ENCODE peak calls at places on chromosomes 6 and 20, in five cellular contexts. One of them, this sample, is unnamed.

GRCh38 chr20:58518896-58519593 is 3.8 kb upstream of the APCDD1L start:
- DNase-seq in fibroblast of villous mesenchyme: no peak
- DNase-seq in H9: peak
- DNase-seq in uterus: no peak
- DNase-seq in CD8-positive, alpha-beta T cell: no peak
- DNase-seq in this sample: no peak

GRCh38 chr20:694496-694895 is 18.9 kb upstream of the SCRT2 start:
- DNase-seq in H9: no peak
- DNase-seq in uterus: no peak
- DNase-seq in fibroblast of villous mesenchyme: no peak
- DNase-seq in CD8-positive, alpha-beta T cell: no peak
- DNase-seq in this sample: no peak

GRCh38 chr20:39993737-39994136 is 695.3 kb downstream of the MAFB start:
- DNase-seq in uterus: no peak
- DNase-seq in fibroblast of villous mesenchyme: no peak
- DNase-seq in CD8-positive, alpha-beta T cell: no peak
- DNase-seq in H9: no peak
- DNase-seq in this sample: peak

GRCh38 chr6:50818673-50819072 is at the start of gene TFAP2B:
- DNase-seq in CD8-positive, alpha-beta T cell: no peak
- DNase-seq in uterus: no peak
- DNase-seq in fibroblast of villous mesenchyme: no peak
- DNase-seq in H9: no peak
- DNase-seq in this sample: no peak

GRCh38 chr6:111918825-111919224 is 45.6 kb upstream of the FYN start:
- DNase-seq in CD8-positive, alpha-beta T cell: no peak
- DNase-seq in fibroblast of villous mesenchyme: peak
- DNase-seq in H9: no peak
- DNase-seq in uterus: peak
- DNase-seq in this sample: no peak

GRCh38 chr6:4280721-4281120 is 145.3 kb upstream of the ECI2 start:
- DNase-seq in fibroblast of villous mesenchyme: peak
- DNase-seq in uterus: no peak
- DNase-seq in H9: no peak
- DNase-seq in CD8-positive, alpha-beta T cell: no peak
- DNase-seq in this sample: peak

GRCh38 chr6:4928426-4928825 is 75.4 kb downstream of the RPP40 start:
- DNase-seq in uterus: no peak
- DNase-seq in H9: no peak
- DNase-seq in CD8-positive, alpha-beta T cell: no peak
- DNase-seq in fibroblast of villous mesenchyme: peak
- DNase-seq in this sample: no peak

GRCh38 chr20:44264287-44264686 is 17.2 kb downstream of the GDAP1L1 start:
- DNase-seq in CD8-positive, alpha-beta T cell: no peak
- DNase-seq in uterus: no peak
- DNase-seq in fibroblast of villous mesenchyme: no peak
- DNase-seq in H9: no peak
- DNase-seq in this sample: no peak

GRCh38 chr20:24673678-24674570 is 204.5 kb downstream of the SYNDIG1 start:
- DNase-seq in fibroblast of villous mesenchyme: no peak
- DNase-seq in uterus: no peak
- DNase-seq in CD8-positive, alpha-beta T cell: no peak
- DNase-seq in H9: no peak
- DNase-seq in this sample: no peak

GRCh38 chr20:9617940-9618339 is 103.5 kb downstream of the LAMP5 start:
- DNase-seq in CD8-positive, alpha-beta T cell: no peak
- DNase-seq in H9: no peak
- DNase-seq in fibroblast of villous mesenchyme: peak
- DNase-seq in uterus: no peak
- DNase-seq in this sample: no peak

GRCh38 chr20:34916774-34917354 is 38.7 kb downstream of the GSS start:
- DNase-seq in H9: no peak
- DNase-seq in CD8-positive, alpha-beta T cell: no peak
- DNase-seq in fibroblast of villous mesenchyme: no peak
- DNase-seq in uterus: no peak
- DNase-seq in this sample: no peak

GRCh38 chr20:50110141-50111047 is 2.6 kb downstream of the UBE2V1 start:
- DNase-seq in CD8-positive, alpha-beta T cell: peak
- DNase-seq in H9: no peak
- DNase-seq in fibroblast of villous mesenchyme: peak
- DNase-seq in uterus: no peak
- DNase-seq in this sample: no peak

GRCh38 chr6:73006161-73006560 is 219.1 kb downstream of the KHDC1L start:
- DNase-seq in H9: no peak
- DNase-seq in fibroblast of villous mesenchyme: peak
- DNase-seq in uterus: no peak
- DNase-seq in CD8-positive, alpha-beta T cell: no peak
- DNase-seq in this sample: no peak

GRCh38 chr6:139243531-139243930 is 48.3 kb downstream of the TXLNB start:
- DNase-seq in H9: no peak
- DNase-seq in uterus: no peak
- DNase-seq in CD8-positive, alpha-beta T cell: no peak
- DNase-seq in fibroblast of villous mesenchyme: peak
- DNase-seq in this sample: no peak

GRCh38 chr6:69985180-69985579 is 118.8 kb downstream of the COL19A1 start:
- DNase-seq in CD8-positive, alpha-beta T cell: no peak
- DNase-seq in H9: no peak
- DNase-seq in fibroblast of villous mesenchyme: no peak
- DNase-seq in uterus: no peak
- DNase-seq in this sample: no peak

GRCh38 chr6:142171351-142171750 is 24.3 kb downstream of the VTA1 start:
- DNase-seq in fibroblast of villous mesenchyme: no peak
- DNase-seq in CD8-positive, alpha-beta T cell: no peak
- DNase-seq in H9: no peak
- DNase-seq in uterus: no peak
- DNase-seq in this sample: no peak

GRCh38 chr6:144219056-144219685 is 66.0 kb upstream of the UTRN start:
- DNase-seq in H9: no peak
- DNase-seq in fibroblast of villous mesenchyme: peak
- DNase-seq in uterus: no peak
- DNase-seq in CD8-positive, alpha-beta T cell: no peak
- DNase-seq in this sample: no peak

GRCh38 chr6:143195349-143195845 is 134.7 kb downstream of the AIG1 start:
- DNase-seq in H9: no peak
- DNase-seq in uterus: peak
- DNase-seq in CD8-positive, alpha-beta T cell: no peak
- DNase-seq in fibroblast of villous mesenchyme: no peak
- DNase-seq in this sample: no peak

GRCh38 chr6:30111266-30111856 is 1.5 kb downstream of the TRIM31 start:
- DNase-seq in H9: no peak
- DNase-seq in uterus: no peak
- DNase-seq in fibroblast of villous mesenchyme: no peak
- DNase-seq in CD8-positive, alpha-beta T cell: no peak
- DNase-seq in this sample: no peak

GRCh38 chr6:162251257-162251656 is 476.3 kb downstream of the PRKN start:
- DNase-seq in fibroblast of villous mesenchyme: no peak
- DNase-seq in CD8-positive, alpha-beta T cell: no peak
- DNase-seq in uterus: no peak
- DNase-seq in H9: no peak
- DNase-seq in this sample: no peak
- TF ChIP-seq CTCF in fibroblast of villous mesenchyme: no peak
- TF ChIP-seq CTCF in CD8-positive, alpha-beta T cell: no peak
- TF ChIP-seq CTCF in uterus: no peak
- TF ChIP-seq CTCF in H9: peak
- TF ChIP-seq CTCF in this sample: no peak

DNA sequence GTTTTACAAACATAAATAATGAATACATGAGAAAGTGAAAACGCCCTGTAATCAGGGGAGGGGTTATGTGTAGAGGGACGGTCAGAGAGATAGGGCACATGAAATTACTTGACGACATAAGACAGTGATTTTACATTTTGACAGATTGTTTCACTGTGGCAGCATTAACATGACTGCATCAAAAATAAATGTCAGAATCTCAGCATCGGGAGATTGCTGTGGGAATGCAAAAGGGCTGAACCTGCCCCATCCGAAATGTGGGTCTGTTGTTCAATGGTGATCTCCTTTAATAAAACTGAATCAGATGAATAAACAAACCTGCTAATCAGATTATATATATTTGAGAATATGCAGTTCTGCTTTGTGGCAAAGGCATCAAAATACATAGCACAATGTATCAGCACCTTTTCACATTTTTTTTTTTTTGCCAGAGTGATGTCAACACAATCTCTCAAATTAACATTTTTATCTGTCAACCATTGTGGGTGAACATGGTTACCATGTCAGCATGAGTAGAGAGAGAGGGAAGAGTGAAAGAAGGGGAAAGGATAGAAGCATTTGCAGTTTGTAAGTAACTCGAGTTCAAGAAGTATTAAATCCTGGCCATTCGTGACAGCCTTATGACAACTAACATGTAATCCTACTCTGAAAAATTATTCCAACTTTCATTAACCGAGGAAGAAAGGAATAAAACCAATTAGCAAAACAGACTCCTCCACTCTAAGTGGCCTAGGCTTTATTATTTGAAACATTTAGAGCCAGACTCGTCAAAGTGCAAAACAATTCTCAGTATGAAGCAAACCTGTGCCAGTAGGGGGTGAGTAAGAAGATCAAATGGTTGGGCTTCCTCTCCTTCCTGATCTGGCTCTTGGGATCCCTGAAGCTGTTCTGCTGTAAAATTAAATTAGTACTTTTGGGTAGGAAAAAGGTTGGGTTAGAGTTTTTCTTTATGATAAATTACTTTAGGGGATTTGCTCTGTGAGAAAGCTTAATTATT is 177.3 kb upstream of the MAN1A1 start:
- DNase-seq in uterus: no peak
- DNase-seq in CD8-positive, alpha-beta T cell: no peak
- DNase-seq in H9: no peak
- DNase-seq in fibroblast of villous mesenchyme: no peak
- DNase-seq in this sample: no peak
- TF ChIP-seq CTCF in uterus: no peak
- TF ChIP-seq CTCF in CD8-positive, alpha-beta T cell: no peak
- TF ChIP-seq CTCF in H9: peak
- TF ChIP-seq CTCF in fibroblast of villous mesenchyme: peak
- TF ChIP-seq CTCF in this sample: no peak

GRCh38 chr6:104896914-104897313 is 37.2 kb upstream of the HACE1 start:
- DNase-seq in H9: no peak
- DNase-seq in CD8-positive, alpha-beta T cell: no peak
- DNase-seq in uterus: no peak
- DNase-seq in fibroblast of villous mesenchyme: no peak
- DNase-seq in this sample: no peak
- TF ChIP-seq CTCF in H9: peak
- TF ChIP-seq CTCF in CD8-positive, alpha-beta T cell: no peak
- TF ChIP-seq CTCF in uterus: no peak
- TF ChIP-seq CTCF in fibroblast of villous mesenchyme: peak
- TF ChIP-seq CTCF in this sample: no peak

GRCh38 chr6:303263-303662 is 11.0 kb downstream of the DUSP22 start:
- DNase-seq in H9: no peak
- DNase-seq in uterus: no peak
- DNase-seq in CD8-positive, alpha-beta T cell: no peak
- DNase-seq in fibroblast of villous mesenchyme: no peak
- DNase-seq in this sample: no peak
- TF ChIP-seq CTCF in H9: no peak
- TF ChIP-seq CTCF in uterus: no peak
- TF ChIP-seq CTCF in CD8-positive, alpha-beta T cell: no peak
- TF ChIP-seq CTCF in fibroblast of villous mesenchyme: no peak
- TF ChIP-seq CTCF in this sample: no peak

DNA sequence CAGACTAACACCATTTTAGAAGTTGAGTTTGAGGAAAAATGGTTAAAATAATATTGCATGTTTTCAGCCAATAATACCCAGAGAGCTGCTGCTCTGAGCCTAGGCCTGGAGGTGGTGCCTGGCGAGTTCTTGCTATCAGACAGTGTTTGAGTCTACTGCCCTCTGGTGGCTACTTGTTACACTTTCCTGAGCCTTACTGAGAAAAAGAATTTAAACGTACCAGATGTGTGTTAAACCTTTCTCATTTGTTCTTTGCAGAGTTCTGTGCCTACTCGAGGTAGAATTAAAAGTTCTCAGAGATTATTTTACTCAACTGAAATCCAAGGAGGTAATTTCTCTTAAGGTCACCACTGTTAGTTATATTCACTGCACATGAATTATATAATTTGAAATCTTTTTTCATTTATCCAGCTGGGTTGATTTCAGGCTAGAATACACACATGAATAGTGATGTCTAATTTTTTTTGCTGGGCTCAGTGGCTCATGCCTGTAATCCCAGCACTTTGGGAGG is 38.2 kb downstream of the SHLD1 start:
- DNase-seq in fibroblast of villous mesenchyme: peak
- DNase-seq in H9: peak
- DNase-seq in CD8-positive, alpha-beta T cell: peak
- DNase-seq in uterus: peak
- DNase-seq in this sample: peak
- TF ChIP-seq CTCF in fibroblast of villous mesenchyme: peak
- TF ChIP-seq CTCF in H9: peak
- TF ChIP-seq CTCF in CD8-positive, alpha-beta T cell: peak
- TF ChIP-seq CTCF in uterus: peak
- TF ChIP-seq CTCF in this sample: peak

GRCh38 chr6:11013671-11014070 is 30.4 kb downstream of the ELOVL2 start:
- DNase-seq in CD8-positive, alpha-beta T cell: no peak
- DNase-seq in uterus: no peak
- DNase-seq in fibroblast of villous mesenchyme: no peak
- DNase-seq in H9: no peak
- DNase-seq in this sample: no peak
- TF ChIP-seq CTCF in CD8-positive, alpha-beta T cell: no peak
- TF ChIP-seq CTCF in uterus: no peak
- TF ChIP-seq CTCF in fibroblast of villous mesenchyme: no peak
- TF ChIP-seq CTCF in H9: peak
- TF ChIP-seq CTCF in this sample: no peak

GRCh38 chr6:6678185-6678671 is 89.7 kb downstream of the LY86 start:
- DNase-seq in fibroblast of villous mesenchyme: peak
- DNase-seq in H9: no peak
- DNase-seq in CD8-positive, alpha-beta T cell: no peak
- DNase-seq in uterus: no peak
- DNase-seq in this sample: no peak

GRCh38 chr6:6678811-6679210 is 90.3 kb downstream of the LY86 start:
- DNase-seq in H9: no peak
- DNase-seq in fibroblast of villous mesenchyme: no peak
- DNase-seq in CD8-positive, alpha-beta T cell: no peak
- DNase-seq in uterus: no peak
- DNase-seq in this sample: no peak

GRCh38 chr6:6676910-6677441 is 88.5 kb downstream of the LY86 start:
- DNase-seq in fibroblast of villous mesenchyme: peak
- DNase-seq in CD8-positive, alpha-beta T cell: peak
- DNase-seq in H9: peak
- DNase-seq in uterus: peak
- DNase-seq in this sample: peak

GRCh38 chr6:6679633-6680032 is 91.1 kb downstream of the LY86 start:
- DNase-seq in uterus: no peak
- DNase-seq in CD8-positive, alpha-beta T cell: no peak
- DNase-seq in fibroblast of villous mesenchyme: no peak
- DNase-seq in H9: no peak
- DNase-seq in this sample: no peak

DNA sequence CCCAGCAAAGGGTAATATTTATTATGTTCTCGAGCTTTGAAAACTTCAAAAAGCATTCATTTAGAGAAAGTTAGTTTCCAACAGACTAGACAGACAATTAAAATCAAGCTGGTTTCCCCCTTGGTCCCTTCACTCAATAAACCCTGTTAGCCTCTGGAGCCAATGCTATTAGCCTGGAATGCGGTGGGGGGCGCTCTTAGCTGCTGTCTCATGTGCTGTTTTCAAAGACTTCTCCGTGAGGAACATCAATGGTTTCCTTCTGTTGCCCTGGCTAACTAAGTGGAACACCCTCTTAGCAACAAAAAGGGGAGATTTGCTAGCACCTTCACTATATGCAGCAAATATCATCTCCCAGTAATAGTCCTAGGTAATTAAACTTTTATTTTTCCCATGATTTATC is 86.4 kb downstream of the LY86 start:
- DNase-seq in H9: peak
- DNase-seq in CD8-positive, alpha-beta T cell: no peak
- DNase-seq in fibroblast of villous mesenchyme: no peak
- DNase-seq in uterus: no peak
- DNase-seq in this sample: no peak
- TF ChIP-seq CTCF in H9: peak
- TF ChIP-seq CTCF in CD8-positive, alpha-beta T cell: no peak
- TF ChIP-seq CTCF in fibroblast of villous mesenchyme: peak
- TF ChIP-seq CTCF in uterus: no peak
- TF ChIP-seq CTCF in this sample: no peak